ENCODE peak calls at places on chromosomes 1 and 21, in four cellular contexts. V is SK-N-SH, A is K562, E is A549. X is an unnamed sample.

GRCh38 chr1:58358311-58358710 is 188.2 kb downstream of the OMA1 start:
- DNase-seq in V (no peak), A (no peak), E (peak), X (no peak)

GRCh38 chr1:20198296-20198695 is 12.0 kb upstream of the PLA2G2C start:
- DNase-seq in V (no peak), A (no peak), E (no peak), X (no peak)

GRCh38 chr1:244100691-244101453 is 49.8 kb downstream of the ZBTB18 start:
- DNase-seq in V (no peak), A (no peak), E (no peak), X (no peak)

GRCh38 chr1:231460614-231461013 is 38.5 kb upstream of the EGLN1 start:
- DNase-seq in V (no peak), A (no peak), E (no peak), X (no peak)

GRCh38 chr21:21046063-21046462 is 47.9 kb downstream of the NCAM2 start:
- DNase-seq in V (no peak), A (no peak), E (no peak), X (no peak)

GRCh38 chr1:201304126-201304525 is 20.8 kb downstream of the PKP1 start:
- DNase-seq in V (no peak), A (no peak), E (no peak), X (no peak)

GRCh38 chr1:6599141-6599975 is 3.3 kb downstream of the KLHL21 start:
- DNase-seq in V (no peak), A (no peak), E (no peak), X (no peak)

GRCh38 chr1:183195146-183195571 is 9.1 kb downstream of the LAMC2 start:
- DNase-seq in V (no peak), A (no peak), E (peak), X (no peak)

GRCh38 chr1:102838016-102838415 is 270.3 kb downstream of the COL11A1 start:
- DNase-seq in V (no peak), A (no peak), E (no peak), X (no peak)

GRCh38 chr1:115412286-115412685 is 74.2 kb upstream of the NGF start:
- DNase-seq in V (no peak), A (no peak), E (no peak), X (no peak)

GRCh38 chr1:118984086-118984989 is 3.8 kb downstream of the TBX15 start:
- DNase-seq in V (peak), A (no peak), E (no peak), X (peak)

GRCh38 chr1:92877792-92878191 is 46.0 kb downstream of the RPL5 start:
- DNase-seq in V (peak), A (no peak), E (no peak), X (no peak)

GRCh38 chr1:101008229-101008628 is 17.4 kb downstream of the DPH5 start:
- DNase-seq in V (no peak), A (no peak), E (no peak), X (no peak)

GRCh38 chr1:226129230-226129629 is 57.3 kb downstream of the ACBD3 start:
- DNase-seq in V (no peak), A (no peak), E (no peak), X (no peak)

GRCh38 chr21:32844653-32845443 is 73.3 kb upstream of the PAXBP1 start:
- DNase-seq in V (no peak), A (no peak), E (peak), X (no peak)

GRCh38 chr1:183218981-183219621 is 33.0 kb downstream of the LAMC2 start:
- DNase-seq in V (no peak), A (no peak), E (no peak), X (no peak)

GRCh38 chr1:41463516-41463915 is 21.0 kb downstream of the EDN2 start:
- DNase-seq in V (no peak), A (no peak), E (no peak), X (no peak)

GRCh38 chr1:171379846-171380245 is 65.9 kb downstream of the FMO4 start:
- DNase-seq in V (no peak), A (no peak), E (no peak), X (no peak)

GRCh38 chr1:161933592-161934277 is 89.9 kb downstream of the OLFML2B start:
- DNase-seq in V (no peak), A (no peak), E (no peak), X (no peak)

GRCh38 chr1:109253803-109254620 is 4.7 kb downstream of the CELSR2 start:
- DNase-seq in V (peak), A (peak), E (no peak), X (no peak)

GRCh38 chr1:202501281-202501680 is 152.8 kb downstream of the PPP1R12B start:
- DNase-seq in V (peak), A (peak), E (peak), X (no peak)

GRCh38 chr1:28580706-28581530 is 11.1 kb upstream of the RAB42 start:
- DNase-seq in V (peak), A (peak), E (no peak), X (no peak)

GRCh38 chr1:233240839-233241682 is 54.5 kb downstream of the PCNX2 start:
- DNase-seq in V (peak), A (peak), E (peak), X (no peak)

GRCh38 chr1:201647722-201648065 is 108.8 kb downstream of the NAV1 start:
- DNase-seq in V (no peak), A (no peak), E (no peak), X (no peak)

GRCh38 chr1:67192902-67193301 is 26.6 kb downstream of the IL23R start:
- DNase-seq in V (no peak), A (no peak), E (no peak), X (no peak)

GRCh38 chr1:48679868-48680267 is 96.8 kb downstream of the BEND5 start:
- DNase-seq in V (no peak), A (no peak), E (no peak), X (no peak)

GRCh38 chr1:247528812-247529474 is 7.3 kb downstream of the OR2C3 start:
- DNase-seq in V (no peak), A (no peak), E (no peak), X (no peak)

GRCh38 chr21:45506836-45507522 is 35.3 kb downstream of the SLC19A1 start:
- DNase-seq in V (no peak), A (no peak), E (no peak), X (no peak)

GRCh38 chr1:151326619-151327222 is 495 bp downstream of the PI4KB start:
- DNase-seq in V (peak), A (no peak), E (peak), X (no peak)

GRCh38 chr1:94982403-94982802 is 55.5 kb upstream of the CNN3 start:
- DNase-seq in V (no peak), A (no peak), E (no peak), X (no peak)

GRCh38 chr1:162568802-162569201 is 7.3 kb downstream of the UAP1 start:
- DNase-seq in V (no peak), A (no peak), E (no peak), X (no peak)

GRCh38 chr1:58739851-58740466 is 40.1 kb upstream of the MYSM1 start:
- DNase-seq in V (peak), A (peak), E (peak), X (no peak)

GRCh38 chr1:33060579-33061083 is 20.3 kb upstream of the AZIN2 start:
- DNase-seq in V (no peak), A (no peak), E (no peak), X (no peak)

GRCh38 chr1:227944931-227945890 is 2.5 kb downstream of the WNT9A start:
- DNase-seq in V (peak), A (no peak), E (no peak), X (no peak)

GRCh38 chr1:32724678-32725594 is 22.4 kb upstream of the SYNC start:
- DNase-seq in V (peak), A (peak), E (peak), X (no peak)

GRCh38 chr1:44276006-44276405 is 62.7 kb downstream of the DMAP1 start:
- DNase-seq in V (no peak), A (no peak), E (no peak), X (no peak)

GRCh38 chr1:951364-951763 is 7.7 kb downstream of the NOC2L start:
- DNase-seq in V (no peak), A (no peak), E (no peak), X (no peak)

GRCh38 chr1:32447469-32448185 is 17.2 kb upstream of the ZBTB8B start:
- DNase-seq in V (no peak), A (peak), E (no peak), X (peak)

DNA sequence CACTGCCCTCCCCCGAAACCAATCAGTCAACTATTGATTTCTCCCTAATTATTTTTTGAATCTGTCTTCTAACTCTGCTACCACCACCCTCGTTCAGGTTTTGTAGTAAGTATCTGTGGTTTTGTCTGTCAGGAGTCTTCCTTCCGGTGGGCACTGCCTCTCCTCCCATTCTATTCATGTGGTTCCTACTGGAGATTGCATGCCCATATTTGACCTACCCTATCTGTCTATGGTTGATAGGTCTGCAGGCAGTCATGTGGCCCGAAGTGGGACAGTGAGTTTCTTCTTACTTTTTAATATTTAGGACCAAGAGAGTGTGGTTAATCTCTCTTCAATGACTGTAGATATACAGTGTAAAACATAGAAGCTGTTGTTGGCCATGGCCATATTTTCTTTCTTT is 17.8 kb upstream of the MAST2 start:
- DNase-seq in V (no peak), A (no peak), E (no peak), X (no peak)
- TF ChIP-seq CHD2 in V (no peak), A (no peak), E (no peak), X (no peak)

DNA sequence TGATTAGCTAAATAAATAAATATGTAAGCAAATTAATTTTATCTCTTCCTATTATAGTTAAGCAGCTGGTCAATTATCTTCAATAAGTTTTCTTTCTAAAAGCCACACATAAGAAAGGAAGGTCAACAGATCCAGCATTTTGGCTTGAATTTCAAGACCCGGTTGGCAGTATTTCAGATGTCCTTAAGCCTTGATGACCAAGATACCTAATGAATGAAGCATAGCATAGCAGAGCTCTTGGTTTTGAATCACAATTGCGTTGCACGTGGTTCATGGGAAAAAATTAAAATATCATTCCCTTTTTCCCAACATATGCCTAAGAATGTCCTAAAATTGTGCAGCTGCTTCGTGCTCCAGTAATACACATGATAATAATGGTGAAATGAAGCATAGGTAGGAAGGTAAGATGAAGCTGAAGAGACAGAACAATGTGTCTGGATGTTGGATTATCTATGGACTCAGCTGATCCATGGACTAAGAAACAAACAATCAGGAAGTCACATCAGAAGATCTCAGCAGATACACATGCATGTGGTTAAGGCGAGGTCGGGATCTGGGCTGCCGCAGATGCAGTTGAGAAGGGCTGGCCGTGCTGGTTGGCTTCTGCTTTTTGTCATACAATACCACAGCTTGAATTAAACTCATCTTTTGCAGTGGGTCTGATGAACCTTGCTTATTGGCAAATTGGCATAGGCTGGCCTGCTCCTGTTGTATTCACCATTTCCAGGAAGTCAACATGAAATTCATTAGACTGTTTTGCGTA is 284.9 kb upstream of the RUNX1 start:
- DNase-seq in V (no peak), A (peak), E (no peak), X (no peak)
- TF ChIP-seq CHD2 in V (no peak), A (no peak), E (no peak), X (no peak)

GRCh38 chr1:97685355-97685754 is 235.5 kb downstream of the DPYD start:
- DNase-seq in V (no peak), A (no peak), E (no peak), X (no peak)

GRCh38 chr1:97680460-97680859 is 240.4 kb downstream of the DPYD start:
- DNase-seq in V (peak), A (no peak), E (no peak), X (no peak)

GRCh38 chr1:97677702-97678101 is 243.1 kb downstream of the DPYD start:
- DNase-seq in V (no peak), A (no peak), E (no peak), X (no peak)

GRCh38 chr1:97680894-97681293 is 239.9 kb downstream of the DPYD start:
- DNase-seq in V (peak), A (no peak), E (no peak), X (no peak)
- TF ChIP-seq CHD2 in V (no peak), A (no peak), E (no peak), X (no peak)

DNA sequence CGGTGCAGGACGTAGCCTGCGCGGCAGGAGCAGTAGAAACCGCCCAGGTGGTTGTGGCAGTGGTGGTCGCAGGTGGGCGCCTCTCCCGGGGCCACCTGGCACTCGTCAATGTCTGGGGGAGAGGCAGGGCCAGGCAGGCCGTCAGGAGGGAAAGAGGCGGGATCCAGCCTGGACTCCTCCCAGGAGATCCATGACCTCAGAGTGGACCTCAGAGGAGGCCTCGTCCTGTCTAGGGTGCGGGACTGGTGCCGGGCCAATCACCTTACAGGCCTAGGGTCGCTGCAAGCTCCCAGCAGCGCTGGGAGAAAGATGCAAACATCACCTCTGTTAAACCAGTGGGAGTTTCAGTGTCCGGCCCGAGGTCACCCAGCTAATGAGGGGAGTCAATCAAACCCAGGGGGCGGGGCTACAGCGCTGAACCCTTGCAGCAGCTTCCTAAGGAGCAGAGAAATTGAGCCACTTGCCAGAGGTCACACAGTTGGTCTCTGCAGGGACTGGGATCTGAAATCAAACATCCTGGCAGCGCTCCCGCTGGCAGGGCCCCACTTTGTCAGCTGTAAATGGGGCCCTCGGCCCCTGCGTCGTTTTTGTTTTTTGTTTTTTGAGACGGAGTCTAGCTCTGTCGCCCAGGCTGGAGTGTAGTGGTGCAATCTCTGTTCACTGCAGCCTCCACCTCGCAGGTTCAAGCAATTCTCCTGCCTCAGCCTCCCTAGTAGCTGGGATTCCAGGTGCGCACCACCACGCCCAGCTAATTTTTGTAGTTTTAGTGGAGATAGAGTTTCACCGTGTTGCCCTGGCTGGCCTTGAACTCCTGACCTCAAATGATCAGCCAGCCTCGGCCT is 1.4 kb downstream of the MASP2 start:
- DNase-seq in V (peak), A (peak), E (no peak), X (peak)
- TF ChIP-seq CHD2 in V (no peak), A (no peak), E (no peak), X (no peak)

DNA sequence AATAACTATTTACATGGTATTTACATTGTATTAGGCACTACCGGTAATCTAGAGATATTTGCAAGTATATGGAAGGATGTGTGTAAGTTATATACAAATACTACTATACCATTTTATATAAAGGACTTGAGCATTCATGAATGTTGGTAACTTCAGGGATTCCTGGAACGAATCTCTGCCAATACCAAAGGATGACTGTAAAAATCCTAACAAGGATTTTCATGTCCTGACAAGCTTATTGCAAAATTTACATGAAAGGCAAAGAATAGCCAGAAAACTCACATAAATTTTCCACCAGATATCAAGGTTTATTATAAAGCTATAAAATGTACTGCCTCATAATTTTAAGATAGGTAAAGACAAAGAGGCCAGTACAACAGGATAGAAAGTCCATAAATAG is 325.2 kb upstream of the NRIP1 start:
- DNase-seq in V (no peak), A (no peak), E (no peak), X (no peak)
- TF ChIP-seq CHD2 in V (no peak), A (no peak), E (no peak), X (no peak)

GRCh38 chr21:24272527-24272938 is 1334.7 kb downstream of the MRPL39 start:
- DNase-seq in V (no peak), A (peak), E (no peak), X (no peak)
- TF ChIP-seq CHD2 in V (no peak), A (no peak), E (no peak), X (no peak)

X was measured in H1.